ENCODE peak calls at places on chromosomes 1 and 21, in four cellular contexts. D is cardiac muscle cell, E is thoracic aorta, O is lower lobe of right lung. B is an unnamed sample.
A peak's percentile ranks its signal among the peaks of the same experiment; 100 is the strongest.

GRCh38 chr1:116570358-116571214 is at the start of gene CD58:
- DNase-seq in E (peak; percentile 60), O (peak; percentile 96), D (peak; percentile 92), B (peak; percentile 94)

GRCh38 chr1:68162761-68163160 is 69.6 kb downstream of the WLS start:
- DNase-seq in D (no peak), O (no peak), E (no peak), B (no peak)

GRCh38 chr1:218558411-218558810 is 213.3 kb downstream of the TGFB2 start:
- DNase-seq in E (no peak), D (no peak), O (no peak), B (no peak)

GRCh38 chr1:94067196-94067595 is 53.8 kb downstream of the ABCA4 start:
- DNase-seq in D (no peak), E (no peak), O (no peak), B (no peak)

GRCh38 chr1:162285149-162285561 is 91.5 kb downstream of the SPATA46 start:
- DNase-seq in E (no peak), D (peak; percentile 90), O (peak; percentile 74), B (no peak)

GRCh38 chr1:61330571-61330970 is 248.2 kb downstream of the NFIA start:
- DNase-seq in D (no peak), E (no peak), O (no peak), B (no peak)

GRCh38 chr1:151443846-151444790 is 15.2 kb downstream of the POGZ start:
- DNase-seq in D (peak; percentile 78), O (no peak), E (no peak), B (no peak)

GRCh38 chr1:43611950-43612349 is 38.0 kb upstream of the KDM4A start:
- DNase-seq in E (no peak), O (no peak), D (no peak), B (no peak)

GRCh38 chr1:66323958-66324357 is 210.0 kb upstream of the SGIP1 start:
- DNase-seq in E (no peak), D (no peak), O (no peak), B (no peak)

GRCh38 chr21:43726686-43727570 is 8.0 kb downstream of the PDXK start:
- DNase-seq in E (no peak), O (peak; percentile 81), D (no peak), B (no peak)

GRCh38 chr21:35963920-35964451 is 96.3 kb downstream of the SETD4 start:
- DNase-seq in E (no peak), O (no peak), D (no peak), B (no peak)

GRCh38 chr1:153532161-153532560 is 3.6 kb downstream of the S100A6 start:
- DNase-seq in E (no peak), D (no peak), O (no peak), B (no peak)

GRCh38 chr1:201022824-201023516 is 544 bp downstream of the KIF21B start:
- DNase-seq in O (peak; percentile 60), D (no peak), E (no peak), B (peak; percentile 70)

GRCh38 chr1:181097242-181097641 is 8.7 kb downstream of the IER5 start:
- DNase-seq in O (no peak), E (no peak), D (no peak), B (no peak)

GRCh38 chr1:213987876-213988638 is at the start of gene PROX1:
- DNase-seq in E (no peak), D (peak; percentile 94), O (peak; percentile 66), B (no peak)

GRCh38 chr21:33198346-33199135 is 31.2 kb upstream of the IFNAR2 start:
- DNase-seq in E (no peak), O (peak; percentile 76), D (no peak), B (no peak)

GRCh38 chr1:195763146-195763906 is 844.9 kb downstream of the KCNT2 start:
- DNase-seq in O (peak; percentile 37), E (no peak), D (no peak), B (peak; percentile 82)

GRCh38 chr1:236388332-236388731 is 5.8 kb upstream of the EDARADD start:
- DNase-seq in E (no peak), O (no peak), D (no peak), B (no peak)

GRCh38 chr21:25458484-25458883 is 148.8 kb downstream of the MRPL39 start:
- DNase-seq in E (no peak), D (no peak), O (no peak), B (no peak)

GRCh38 chr1:160879056-160879455 is 5.9 kb downstream of the ITLN1 start:
- DNase-seq in D (no peak), E (no peak), O (no peak), B (no peak)

GRCh38 chr1:23344987-23345472 is 946 bp upstream of the HNRNPR start:
- DNase-seq in E (no peak), O (no peak), D (no peak), B (no peak)

GRCh38 chr1:31122101-31122735 is 56.7 kb upstream of the PUM1 start:
- DNase-seq in O (no peak), E (no peak), D (peak; percentile 23), B (no peak)

GRCh38 chr1:184906771-184907170 is 67.5 kb downstream of the NIBAN1 start:
- DNase-seq in E (no peak), D (no peak), O (no peak), B (no peak)

GRCh38 chr1:114154146-114154962 is 685 bp upstream of the SYT6 start:
- DNase-seq in O (peak; percentile 45), E (no peak), D (peak; percentile 8), B (no peak)

GRCh38 chr21:16563795-16564194 is 834.0 kb downstream of the USP25 start:
- DNase-seq in D (peak; percentile 52), O (peak; percentile 51), E (no peak), B (no peak)

GRCh38 chr1:208917281-208917680 is 666.2 kb upstream of the CAMK1G start:
- DNase-seq in E (no peak), O (no peak), D (no peak), B (no peak)

GRCh38 chr1:76330993-76331603 is 256.6 kb downstream of the ST6GALNAC3 start:
- DNase-seq in D (peak; percentile 60), O (no peak), E (no peak), B (no peak)

GRCh38 chr1:77762072-77762476 is 2.4 kb upstream of the USP33 start:
- DNase-seq in D (no peak), O (no peak), E (no peak), B (no peak)

GRCh38 chr1:214957330-214958137 is 125.0 kb upstream of the KCNK2 start:
- DNase-seq in O (no peak), E (no peak), D (no peak), B (no peak)

GRCh38 chr1:53410691-53411090 is 48.5 kb upstream of the DMRTB1 start:
- DNase-seq in D (no peak), E (no peak), O (no peak), B (no peak)

GRCh38 chr1:237358555-237358954 is 316.6 kb downstream of the RYR2 start:
- DNase-seq in O (no peak), E (no peak), D (no peak), B (no peak)

GRCh38 chr1:155307247-155307740 is 1.4 kb upstream of the FDPS start:
- DNase-seq in O (no peak), D (peak; percentile 41), E (no peak), B (no peak)

GRCh38 chr1:8378202-8378601 is 60.3 kb downstream of the SLC45A1 start:
- DNase-seq in O (no peak), D (peak; percentile 41), E (no peak), B (no peak)

GRCh38 chr1:227707807-227708206 is 27.3 kb downstream of the JMJD4 start:
- DNase-seq in O (no peak), E (no peak), D (no peak), B (no peak)

GRCh38 chr1:178536844-178537371 is 24.0 kb downstream of the TEX35 start:
- DNase-seq in O (no peak), D (no peak), E (no peak), B (no peak)

GRCh38 chr1:45508295-45509151 is 8.4 kb downstream of the MMACHC start:
- DNase-seq in O (no peak), D (no peak), E (no peak), B (no peak)
- TF ChIP-seq CTCF in O (no peak), D (peak; percentile 15), E (no peak), B (peak; percentile 27)

DNA sequence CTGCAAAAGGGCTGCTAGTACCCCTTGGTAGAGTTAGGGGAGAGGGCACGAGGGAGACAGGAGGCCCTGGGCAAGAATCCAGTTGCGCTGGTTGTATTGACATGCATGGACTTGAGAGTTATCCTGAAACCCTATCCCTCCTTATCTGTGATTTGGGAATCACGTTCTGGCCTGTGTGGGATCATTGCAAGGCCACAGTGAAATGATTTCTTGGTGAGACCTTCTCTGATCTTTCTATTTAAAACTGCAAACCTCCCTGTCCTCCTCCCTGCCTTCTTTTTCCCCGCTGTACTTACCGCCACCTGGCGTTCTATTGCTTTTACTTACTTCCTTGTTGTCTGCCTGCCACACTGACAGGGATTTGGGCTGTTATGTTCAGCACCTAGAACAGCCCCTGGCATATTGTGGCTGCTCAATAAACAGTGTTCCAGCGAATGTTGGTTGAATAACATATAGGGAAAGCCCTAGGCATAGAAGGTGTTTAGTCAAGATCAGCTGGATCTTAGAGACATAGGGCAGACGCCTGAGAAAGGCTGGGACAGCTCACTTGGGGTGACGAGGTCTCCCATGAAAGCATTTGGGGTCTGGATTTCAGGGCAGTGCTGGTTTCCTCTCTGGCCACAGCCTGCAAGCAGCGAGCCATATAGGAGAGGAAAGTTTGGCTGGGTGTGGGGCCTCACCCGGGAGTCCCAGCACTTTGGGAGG is 25.6 kb downstream of the ALPL start:
- DNase-seq in D (peak; percentile 78), E (no peak), O (no peak), B (no peak)
- TF ChIP-seq CTCF in D (peak; percentile 65), E (no peak), O (peak; percentile 34), B (peak; percentile 81)

GRCh38 chr1:171716620-171717019 is 25.2 kb downstream of the VAMP4 start:
- DNase-seq in D (no peak), E (no peak), O (no peak), B (no peak)

GRCh38 chr1:171717080-171717479 is 24.8 kb downstream of the VAMP4 start:
- DNase-seq in D (no peak), E (no peak), O (no peak), B (no peak)

GRCh38 chr1:171718216-171718615 is 23.6 kb downstream of the VAMP4 start:
- DNase-seq in E (no peak), D (no peak), O (no peak), B (no peak)

GRCh38 chr1:171718848-171719247 is 23.0 kb downstream of the VAMP4 start:
- DNase-seq in E (no peak), O (no peak), D (no peak), B (no peak)

DNA sequence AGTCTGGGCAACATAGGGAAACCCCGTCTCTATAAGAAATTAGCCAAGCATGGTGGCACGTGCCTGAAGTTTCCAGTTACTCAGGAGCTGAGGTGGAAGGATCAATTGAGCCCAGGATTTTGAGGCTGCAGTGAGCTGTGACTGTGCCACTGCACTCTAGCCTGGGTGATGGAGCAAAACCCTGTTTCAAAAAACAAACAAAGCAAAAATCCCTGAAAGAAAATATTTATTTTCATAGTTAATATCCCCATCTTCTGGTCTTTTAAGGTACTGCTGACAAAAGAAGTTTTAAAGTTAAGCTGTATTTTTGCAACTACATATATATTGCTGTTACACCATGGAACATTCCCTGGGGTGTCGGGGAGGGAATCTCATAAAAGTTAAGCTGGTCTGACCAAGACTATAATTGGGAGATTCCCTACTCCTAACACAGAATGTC is 26.0 kb downstream of the VAMP4 start:
- DNase-seq in D (peak; percentile 1), E (no peak), O (no peak), B (no peak)
- TF ChIP-seq CTCF in D (peak; percentile 52), E (peak; percentile 64), O (peak; percentile 44), B (peak; percentile 83)

DNA sequence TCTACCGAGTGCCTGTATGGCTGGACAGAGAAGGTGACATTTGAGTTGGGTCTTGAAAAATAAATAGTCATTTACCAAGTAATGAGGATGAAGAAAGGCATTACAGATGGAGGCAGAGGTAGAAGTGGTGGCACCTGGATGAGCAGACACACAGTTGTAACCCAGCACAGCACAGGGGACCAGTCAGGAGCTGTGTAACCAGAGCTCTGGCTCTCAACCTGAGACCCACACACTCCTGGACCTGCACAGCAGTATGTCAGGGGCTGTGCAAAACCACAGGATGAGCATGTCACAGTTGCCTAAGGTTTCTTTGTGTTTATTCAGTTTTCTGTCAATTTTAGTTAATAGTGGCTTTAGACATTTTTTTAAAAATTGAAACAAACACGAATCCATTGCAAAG is 11.3 kb upstream of the MCOLN3 start:
- DNase-seq in O (no peak), D (no peak), E (no peak), B (no peak)
- TF ChIP-seq CTCF in O (no peak), D (no peak), E (no peak), B (no peak)